ENCODE peak calls at places on chromosomes 2 and 18, in four cellular contexts. One of them, this sample, is unnamed.

GRCh38 chr2:232240896-232241295 is 137.7 kb upstream of the ALPP start:
- DNase-seq in psoas muscle: no peak
- DNase-seq in stimulated activated CD8-positive, alpha-beta memory T cell treated with anti-CD3 and anti-CD28 coated beads, Interleukin-4, amount 100 ng/mL, for 1 hour: no peak
- DNase-seq in transverse colon: no peak
- DNase-seq in this sample: no peak

GRCh38 chr2:195108182-195108581 is 548.8 kb upstream of the SLC39A10 start:
- DNase-seq in transverse colon: no peak
- DNase-seq in psoas muscle: no peak
- DNase-seq in stimulated activated CD8-positive, alpha-beta memory T cell treated with anti-CD3 and anti-CD28 coated beads, Interleukin-4, amount 100 ng/mL, for 1 hour: no peak
- DNase-seq in this sample: no peak

GRCh38 chr2:53202063-53202462 is 565.5 kb upstream of the CHAC2 start:
- DNase-seq in psoas muscle: no peak
- DNase-seq in transverse colon: peak
- DNase-seq in stimulated activated CD8-positive, alpha-beta memory T cell treated with anti-CD3 and anti-CD28 coated beads, Interleukin-4, amount 100 ng/mL, for 1 hour: no peak
- DNase-seq in this sample: peak

GRCh38 chr2:215856080-215856479 is 157.3 kb downstream of the MREG start:
- DNase-seq in psoas muscle: no peak
- DNase-seq in stimulated activated CD8-positive, alpha-beta memory T cell treated with anti-CD3 and anti-CD28 coated beads, Interleukin-4, amount 100 ng/mL, for 1 hour: no peak
- DNase-seq in transverse colon: no peak
- DNase-seq in this sample: no peak

GRCh38 chr2:106038598-106039375 is 155.3 kb downstream of the UXS1 start:
- DNase-seq in psoas muscle: no peak
- DNase-seq in transverse colon: no peak
- DNase-seq in stimulated activated CD8-positive, alpha-beta memory T cell treated with anti-CD3 and anti-CD28 coated beads, Interleukin-4, amount 100 ng/mL, for 1 hour: no peak
- DNase-seq in this sample: no peak

GRCh38 chr2:240620859-240621258 is 4.4 kb upstream of the GPR35 start:
- DNase-seq in transverse colon: no peak
- DNase-seq in stimulated activated CD8-positive, alpha-beta memory T cell treated with anti-CD3 and anti-CD28 coated beads, Interleukin-4, amount 100 ng/mL, for 1 hour: no peak
- DNase-seq in psoas muscle: no peak
- DNase-seq in this sample: peak

GRCh38 chr18:55096261-55097026 is 137.2 kb upstream of the CCDC68 start:
- DNase-seq in transverse colon: peak
- DNase-seq in stimulated activated CD8-positive, alpha-beta memory T cell treated with anti-CD3 and anti-CD28 coated beads, Interleukin-4, amount 100 ng/mL, for 1 hour: no peak
- DNase-seq in psoas muscle: no peak
- DNase-seq in this sample: no peak

GRCh38 chr2:3785220-3785889 is 82.0 kb downstream of the DCDC2C start:
- DNase-seq in transverse colon: no peak
- DNase-seq in psoas muscle: no peak
- DNase-seq in stimulated activated CD8-positive, alpha-beta memory T cell treated with anti-CD3 and anti-CD28 coated beads, Interleukin-4, amount 100 ng/mL, for 1 hour: no peak
- DNase-seq in this sample: no peak

This sample was measured in mucosa of descending colon.